ENCODE peak calls at places on chromosomes 12 and 14, in five cellular contexts. H is lower lobe of right lung, Y is neuronal stem cell, W is Karpas-422, K is fibroblast of pulmonary artery. O is an unnamed sample.

GRCh38 chr14:76647699-76648298 is 113.5 kb upstream of the VASH1 start:
- DNase-seq in H (no peak), Y (peak; percentile 30), W (peak; percentile 87), K (peak; percentile 72), O (no peak)

GRCh38 chr14:101475468-101476257 is 85.6 kb upstream of the DIO3 start:
- DNase-seq in H (no peak), Y (no peak), W (no peak), K (peak; percentile 86), O (peak; percentile 83)

GRCh38 chr12:94909609-94910008 is 93.9 kb downstream of the NDUFA12 start:
- DNase-seq in H (no peak), Y (peak; percentile 8), W (no peak), K (no peak), O (no peak)

GRCh38 chr14:91873476-91874265 is 6.3 kb upstream of the TC2N start:
- DNase-seq in H (no peak), Y (no peak), W (no peak), K (no peak), O (no peak)

GRCh38 chr12:121992059-121992879 is 29.4 kb upstream of the BCL7A start:
- DNase-seq in H (peak; percentile 67), Y (no peak), W (no peak), K (peak; percentile 98), O (peak; percentile 92)

GRCh38 chr12:42571327-42572009 is 18.1 kb downstream of the PRICKLE1 start:
- DNase-seq in H (no peak), Y (no peak), W (no peak), K (no peak), O (no peak)

GRCh38 chr12:25686351-25686750 is 133.3 kb upstream of the LMNTD1 start:
- DNase-seq in H (no peak), Y (no peak), W (no peak), K (no peak), O (no peak)

GRCh38 chr14:54447231-54447692 is 6.1 kb upstream of the CNIH1 start:
- DNase-seq in H (peak; percentile 52), Y (no peak), W (no peak), K (peak; percentile 92), O (peak; percentile 75)

GRCh38 chr12:47078733-47079364 is 572 bp upstream of the PCED1B start:
- DNase-seq in H (peak; percentile 62), Y (no peak), W (no peak), K (peak; percentile 46), O (no peak)

GRCh38 chr12:47075192-47076084 is 4.0 kb upstream of the PCED1B start:
- DNase-seq in H (no peak), Y (no peak), W (no peak), K (no peak), O (no peak)

GRCh38 chr12:47079365-47079893 is at the start of gene PCED1B:
- DNase-seq in H (peak; percentile 88), Y (peak; percentile 42), W (peak; percentile 83), K (peak; percentile 84), O (peak; percentile 75)

GRCh38 chr12:47078086-47078395 is 1.4 kb upstream of the PCED1B start:
- DNase-seq in H (no peak), Y (no peak), W (no peak), K (no peak), O (no peak)

DNA sequence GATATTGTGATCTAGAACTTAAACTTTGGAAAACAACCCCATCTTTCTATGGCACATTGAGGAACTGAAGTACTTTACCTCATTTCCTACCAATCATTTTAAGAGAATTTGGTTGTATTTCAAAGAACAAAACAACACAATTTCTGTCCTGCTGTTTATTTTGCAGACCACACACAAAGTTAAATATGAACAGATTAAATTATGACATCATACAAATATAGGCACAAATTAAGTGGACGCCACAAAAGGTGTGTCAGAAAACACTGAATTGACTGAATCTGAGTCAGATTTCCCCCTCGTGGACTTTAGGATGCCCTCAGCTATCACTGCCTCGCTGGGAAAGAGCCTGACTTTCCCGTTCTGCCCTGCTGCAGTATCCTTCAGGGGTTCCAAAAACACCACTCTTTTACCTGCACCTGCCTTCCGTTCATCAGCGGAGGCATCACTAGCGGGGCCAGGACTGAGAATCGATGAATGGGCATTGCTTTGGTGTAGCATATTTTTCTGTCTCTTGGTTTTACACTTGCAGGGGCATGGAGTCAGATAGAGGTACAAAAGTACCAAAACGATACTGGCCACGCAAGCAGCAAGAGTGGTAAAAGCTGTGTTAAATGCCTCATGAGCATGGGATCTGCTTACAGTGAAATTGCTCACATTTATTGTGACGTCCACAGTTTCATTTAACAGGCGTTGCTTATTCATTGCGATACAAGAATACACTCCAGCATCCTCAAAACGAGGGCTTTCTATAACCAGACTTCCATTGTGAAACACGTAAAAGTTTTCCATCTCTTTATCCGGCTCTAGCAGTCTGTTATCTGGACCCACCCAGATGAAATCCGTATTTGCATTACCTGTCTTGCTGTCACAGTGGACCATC is 2.0 kb upstream of the PCED1B start:
- DNase-seq in H (no peak), Y (no peak), W (no peak), K (no peak), O (no peak)
- H3K4me3 ChIP-seq in H (peak overlapping the region; percentile 75), Y (no peak overlapping the region), W (no peak overlapping the region), K (peak overlapping the region; percentile 94), O (peak overlapping the region; percentile 82)

DNA sequence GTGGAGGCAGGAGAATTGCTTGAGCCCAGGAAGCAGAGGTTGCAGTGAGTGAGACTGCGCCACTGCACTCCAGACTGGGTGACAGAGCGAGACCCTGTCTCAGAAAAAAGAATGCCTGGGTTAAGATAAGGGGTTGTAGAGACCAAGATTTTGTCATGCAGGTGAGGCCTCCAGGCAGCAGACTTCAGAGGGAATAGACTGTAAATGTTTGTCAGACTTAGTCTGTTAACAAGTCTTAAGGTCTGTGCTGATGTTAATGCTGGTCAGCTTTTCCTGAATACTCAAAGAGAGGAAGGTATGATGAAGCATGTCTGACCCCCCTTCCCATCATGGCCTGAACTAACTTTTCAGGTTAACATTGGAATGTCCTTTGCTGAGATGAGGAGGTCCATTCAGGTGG is 83.0 kb upstream of the FUT8 start:
- DNase-seq in H (no peak), Y (no peak), W (no peak), K (no peak), O (no peak)
- H3K4me3 ChIP-seq in H (no peak overlapping the region), Y (no peak overlapping the region), W (peak overlapping the region; percentile 56), K (no peak overlapping the region), O (no peak overlapping the region)

DNA sequence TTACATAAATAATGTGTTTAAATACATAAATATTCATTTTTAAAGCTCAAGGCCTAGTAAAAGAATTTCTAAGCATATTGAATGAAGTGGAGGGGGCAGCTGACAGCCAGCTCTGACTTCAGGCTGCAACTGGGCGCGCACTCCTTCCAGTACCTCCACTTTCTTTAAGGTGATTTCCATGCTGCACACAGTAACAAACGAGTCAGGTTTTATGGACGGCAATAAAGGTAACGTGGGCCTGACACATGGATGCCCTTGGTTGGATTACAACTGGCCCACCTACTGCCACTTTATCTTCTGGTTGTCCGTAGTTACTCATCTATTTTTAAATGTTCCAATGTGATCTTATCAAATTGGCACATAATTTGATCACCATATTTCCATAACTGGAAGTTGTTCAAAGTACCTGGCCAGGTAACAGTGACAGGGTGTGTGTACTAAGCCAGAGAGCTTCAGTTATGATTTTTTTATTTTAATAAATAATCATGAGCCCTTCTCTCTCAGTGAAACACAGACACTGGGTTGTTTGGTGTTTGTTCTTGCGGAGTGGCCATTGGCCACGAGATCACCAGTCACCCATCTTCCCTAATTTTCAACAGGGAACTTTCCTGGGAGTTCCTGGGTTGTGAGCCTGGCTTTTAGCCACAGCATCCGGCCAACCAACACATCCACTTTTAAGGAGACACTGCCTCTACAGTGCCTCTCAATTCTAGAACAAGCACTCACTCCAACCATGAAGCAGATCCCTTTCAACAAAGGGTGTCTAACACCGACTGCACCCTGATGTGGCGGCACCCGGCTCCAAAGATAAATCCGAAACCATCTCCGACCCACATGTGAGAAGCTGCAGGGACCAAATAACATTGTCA is 50.2 kb downstream of the FOXN3 start:
- DNase-seq in H (no peak), Y (no peak), W (no peak), K (no peak), O (no peak)
- H3K4me3 ChIP-seq in H (peak overlapping the region; percentile 9), Y (no peak overlapping the region), W (no peak overlapping the region), K (no peak overlapping the region), O (no peak overlapping the region)

GRCh38 chr14:23183479-23183878 is at the start of gene SLC7A8:
- DNase-seq in H (peak; percentile 67), Y (no peak), W (no peak), K (peak; percentile 29), O (no peak)

GRCh38 chr14:23183076-23183475 is 384 bp downstream of the SLC7A8 start:
- DNase-seq in H (no peak), Y (no peak), W (no peak), K (no peak), O (no peak)

GRCh38 chr14:23182372-23183014 is 967 bp downstream of the SLC7A8 start:
- DNase-seq in H (peak; percentile 70), Y (no peak), W (peak; percentile 59), K (no peak), O (no peak)

GRCh38 chr14:23181453-23181852 is 2.0 kb downstream of the SLC7A8 start:
- DNase-seq in H (no peak), Y (no peak), W (no peak), K (no peak), O (no peak)

DNA sequence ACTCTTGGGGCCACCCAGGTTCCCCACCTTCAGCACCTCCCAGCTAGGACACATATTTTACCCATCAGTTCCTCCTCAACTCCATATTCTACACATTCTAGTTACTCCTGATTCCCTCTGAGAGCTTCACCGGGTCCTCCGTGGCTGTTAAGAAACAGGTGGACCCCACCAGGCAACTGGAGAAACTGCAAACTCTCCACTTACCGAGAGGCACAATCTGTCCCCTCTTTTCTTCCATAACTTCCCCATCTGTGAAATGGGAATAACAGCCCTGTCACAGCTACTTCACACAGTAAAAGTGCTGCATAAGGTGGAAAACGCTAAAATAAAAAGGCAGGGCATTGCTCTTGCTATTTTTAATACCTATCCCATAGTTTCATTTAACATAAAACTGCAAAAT is 1.5 kb downstream of the SLC7A8 start:
- DNase-seq in H (no peak), Y (no peak), W (no peak), K (no peak), O (no peak)
- H3K4me3 ChIP-seq in H (peak overlapping the region; percentile 55), Y (peak overlapping the region; percentile 84), W (no peak overlapping the region), K (peak overlapping the region; percentile 4), O (peak overlapping the region; percentile 43)

GRCh38 chr12:66071556-66071955 is 59.0 kb downstream of the LLPH start:
- DNase-seq in H (no peak), Y (no peak), W (no peak), K (no peak), O (no peak)

GRCh38 chr12:66072135-66072534 is 58.4 kb downstream of the LLPH start:
- DNase-seq in H (no peak), Y (no peak), W (no peak), K (no peak), O (no peak)

GRCh38 chr12:66072566-66072965 is 58.0 kb downstream of the LLPH start:
- DNase-seq in H (no peak), Y (no peak), W (no peak), K (no peak), O (no peak)

GRCh38 chr12:66074561-66074960 is 56.0 kb downstream of the LLPH start:
- DNase-seq in H (no peak), Y (no peak), W (no peak), K (peak; percentile 44), O (no peak)

GRCh38 chr12:66077542-66077941 is 53.0 kb downstream of the LLPH start:
- DNase-seq in H (no peak), Y (no peak), W (no peak), K (no peak), O (no peak)
- H3K4me3 ChIP-seq in H (no peak overlapping the region), Y (no peak overlapping the region), W (no peak overlapping the region), K (no peak overlapping the region), O (no peak overlapping the region)

DNA sequence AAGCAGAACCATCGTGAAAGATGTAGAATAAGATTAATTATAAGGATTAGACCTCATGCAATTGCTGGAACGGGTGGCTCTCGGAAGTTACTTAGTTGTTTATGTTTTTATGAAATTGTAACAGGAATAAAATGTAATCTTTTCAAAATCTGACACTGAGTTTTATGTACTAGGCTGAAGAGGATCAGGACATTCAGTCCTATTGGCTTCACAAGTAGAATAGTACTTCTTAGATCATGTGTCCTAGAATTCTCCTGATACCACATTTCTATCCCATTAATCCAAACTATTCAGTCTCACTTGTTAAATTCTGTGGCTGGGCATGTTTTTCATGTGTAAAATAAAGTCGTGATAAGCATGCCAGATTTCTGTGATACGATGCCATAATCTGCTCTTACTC is 423.5 kb upstream of the OR4E1 start:
- DNase-seq in H (no peak), Y (no peak), W (no peak), K (no peak), O (no peak)
- H3K4me3 ChIP-seq in H (no peak overlapping the region), Y (no peak overlapping the region), W (no peak overlapping the region), K (no peak overlapping the region), O (no peak overlapping the region)